ENCODE peak calls at places on chromosomes 6 and 20, in five cellular contexts. K is ovary, L is HepG2, Q is transverse colon, S is A549. O is an unnamed sample.

GRCh38 chr6:36907781-36908180 is 22.0 kb downstream of the C6orf89 start:
- DNase-seq in S (no peak), L (no peak), K (peak; percentile 86), Q (peak; percentile 44), O (peak; percentile 90)

GRCh38 chr20:49320460-49320859 is 42.6 kb upstream of the ZNFX1 start:
- DNase-seq in Q (no peak), K (no peak), S (peak; percentile 59), L (peak; percentile 47), O (no peak)

GRCh38 chr6:73585566-73586415 is 65.0 kb upstream of the EEF1A1 start:
- DNase-seq in L (peak; percentile 88), S (peak; percentile 48), K (no peak), Q (peak; percentile 47), O (peak; percentile 44)

GRCh38 chr6:98844244-98845161 is 10.1 kb downstream of the POU3F2 start:
- DNase-seq in Q (no peak), K (no peak), S (no peak), L (no peak), O (no peak)

GRCh38 chr6:33858053-33858475 is 54.3 kb upstream of the MLN start:
- DNase-seq in S (no peak), Q (no peak), L (no peak), K (no peak), O (no peak)

GRCh38 chr6:130756836-130757235 is 70.4 kb upstream of the SMLR1 start:
- DNase-seq in S (no peak), L (no peak), Q (no peak), K (no peak), O (no peak)

GRCh38 chr6:166595061-166595780 is 8.7 kb upstream of the RAMACL start:
- DNase-seq in S (no peak), L (no peak), Q (no peak), K (no peak), O (no peak)

GRCh38 chr6:35214869-35215664 is 1.3 kb downstream of the SCUBE3 start:
- DNase-seq in S (no peak), K (no peak), Q (no peak), L (no peak), O (no peak)

GRCh38 chr6:141169419-141169818 is 963.3 kb upstream of the GJE1 start:
- DNase-seq in S (no peak), Q (no peak), L (no peak), K (no peak), O (no peak)

GRCh38 chr6:154080434-154081189 is 41.6 kb downstream of the OPRM1 start:
- DNase-seq in S (no peak), K (no peak), Q (no peak), L (no peak), O (no peak)

GRCh38 chr6:28772480-28773381 is 151.1 kb downstream of the TRIM27 start:
- DNase-seq in Q (no peak), S (no peak), L (no peak), K (no peak), O (no peak)
- TF ChIP-seq EP300 in Q (no peak), S (no peak), L (no peak), K (no peak), O (no peak)

GRCh38 chr20:62791301-62792181 is 4.7 kb upstream of the MRGBP start:
- DNase-seq in L (peak; percentile 94), S (peak; percentile 92), K (peak; percentile 87), Q (peak; percentile 84), O (peak; percentile 82)
- TF ChIP-seq EP300 in L (no peak), S (no peak), K (no peak), Q (no peak), O (no peak)

DNA sequence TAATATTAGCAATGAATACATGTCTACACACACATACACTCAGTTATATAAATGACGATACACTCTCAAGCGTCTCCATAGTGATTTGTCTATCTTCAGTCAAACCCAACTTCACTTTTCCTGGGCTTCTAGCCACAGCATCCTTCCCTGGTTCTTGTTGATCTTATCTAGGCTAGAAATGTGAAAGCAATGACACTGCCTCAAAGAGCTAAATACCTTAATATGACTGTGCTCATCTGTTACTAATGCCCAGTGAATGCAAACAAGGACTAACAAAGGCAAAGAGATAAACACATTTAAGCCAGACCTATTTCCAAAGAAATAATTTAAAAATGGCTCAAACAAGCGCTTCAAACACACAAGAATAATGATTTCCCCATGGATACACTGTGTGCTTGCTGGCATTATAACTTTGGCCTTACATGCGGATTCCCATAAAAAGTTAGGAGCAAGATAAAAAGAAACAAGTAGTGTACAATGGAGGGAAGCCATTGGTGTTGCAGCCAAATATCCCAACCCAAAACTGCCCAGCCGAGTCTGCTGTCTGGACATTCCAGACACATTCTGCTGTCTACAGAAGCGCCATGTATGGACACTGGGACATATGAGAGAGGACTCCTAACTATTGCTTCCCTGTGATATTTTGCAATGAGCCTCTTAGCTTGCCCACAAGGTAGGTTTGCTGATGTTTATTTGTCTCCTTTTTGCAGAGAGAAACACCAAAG is 19.5 kb upstream of the DAAM2 start:
- DNase-seq in Q (no peak), L (no peak), K (no peak), S (no peak), O (no peak)
- TF ChIP-seq EP300 in Q (no peak), L (no peak), K (no peak), S (no peak), O (no peak)

DNA sequence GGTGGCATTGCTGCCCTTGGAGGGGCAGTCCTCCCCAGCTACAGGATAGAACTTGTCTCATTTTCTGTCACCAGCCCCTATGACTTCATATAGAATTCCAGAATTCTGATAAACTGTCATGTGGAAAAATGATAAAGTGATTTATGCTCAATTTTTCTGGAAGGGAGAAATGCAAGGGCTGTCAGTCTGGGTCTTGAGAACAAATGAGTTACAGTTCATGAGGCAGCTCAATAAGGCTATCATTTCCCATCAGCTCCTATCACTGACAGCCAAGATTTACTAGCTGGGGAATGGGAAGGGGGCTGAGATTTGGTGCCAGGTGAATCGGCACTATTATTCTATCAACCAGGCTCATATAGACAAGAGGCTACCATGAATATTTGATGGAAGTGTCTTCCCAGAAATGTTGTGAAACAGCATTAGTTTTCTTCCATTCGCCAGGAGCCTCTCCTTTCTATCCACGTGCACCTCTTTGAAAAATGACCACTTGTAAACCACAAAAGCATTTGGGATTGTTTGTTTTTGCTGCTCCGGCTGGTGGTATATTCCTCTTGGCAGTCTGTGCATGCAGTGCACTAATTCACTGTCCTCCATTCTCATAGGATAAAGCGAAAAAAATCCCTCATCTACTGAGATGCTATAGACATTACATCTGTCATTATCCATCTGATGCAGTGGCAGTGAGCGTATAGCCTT is 528.7 kb upstream of the RNF217 start:
- DNase-seq in K (no peak), Q (no peak), S (no peak), L (no peak), O (no peak)
- TF ChIP-seq EP300 in K (no peak), Q (no peak), S (no peak), L (no peak), O (no peak)

DNA sequence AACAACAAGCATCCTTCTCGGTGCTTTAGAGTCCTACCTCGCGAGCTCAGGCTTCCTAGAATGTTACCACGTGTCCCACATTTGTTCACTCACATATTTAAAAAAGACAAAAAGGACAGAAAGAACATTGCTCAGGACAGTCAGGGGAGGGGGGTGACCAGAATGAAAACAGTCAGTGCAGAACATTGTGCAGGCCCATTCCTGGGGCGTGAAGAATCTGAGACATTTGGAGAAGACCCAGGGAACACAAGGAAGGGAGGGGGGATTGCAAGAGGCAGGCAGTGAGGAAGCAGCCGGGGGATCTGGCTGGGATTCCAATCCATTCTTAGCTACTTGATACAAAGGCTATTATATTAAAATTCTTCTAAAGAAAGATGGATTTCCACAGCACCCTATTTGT is 270.4 kb upstream of the CITED2 start:
- DNase-seq in S (no peak), K (no peak), L (no peak), Q (no peak), O (no peak)
- TF ChIP-seq EP300 in S (no peak), K (no peak), L (no peak), Q (peak; percentile 4), O (no peak)

O was measured in stomach.